ENCODE peak calls at places on chromosomes 7 and 10, in eight cellular contexts. One of them, this sample, is unnamed.

GRCh38 chr10:97659589-97659988 is 19.1 kb downstream of the PI4K2A start:
- DNase-seq in foreskin fibroblast: peak; percentile 88
- DNase-seq in activated effector memory CD4-positive, alpha-beta T cell treated with anti-CD3 and anti-CD28 coated beads, Interleukin-2, amount 50 U/mL, for 16 hours: no peak
- DNase-seq in CD4-positive, CD25-positive, alpha-beta regulatory T cell: no peak
- DNase-seq in NT2/D1: no peak
- DNase-seq in mucosa of gallbladder: no peak
- DNase-seq in lower leg skin: no peak
- DNase-seq in non-pigmented ciliary epithelial cell: no peak
- DNase-seq in this sample: peak; percentile 26

GRCh38 chr7:92835851-92836488 is 403 bp downstream of the CDK6 start:
- DNase-seq in lower leg skin: no peak
- DNase-seq in non-pigmented ciliary epithelial cell: no peak
- DNase-seq in foreskin fibroblast: peak; percentile 54
- DNase-seq in activated effector memory CD4-positive, alpha-beta T cell treated with anti-CD3 and anti-CD28 coated beads, Interleukin-2, amount 50 U/mL, for 16 hours: peak; percentile 83
- DNase-seq in CD4-positive, CD25-positive, alpha-beta regulatory T cell: peak; percentile 1
- DNase-seq in NT2/D1: no peak
- DNase-seq in mucosa of gallbladder: no peak
- DNase-seq in this sample: peak; percentile 23

GRCh38 chr7:81903115-81903514 is 133.3 kb upstream of the HGF start:
- DNase-seq in foreskin fibroblast: peak; percentile 3
- DNase-seq in mucosa of gallbladder: no peak
- DNase-seq in non-pigmented ciliary epithelial cell: no peak
- DNase-seq in CD4-positive, CD25-positive, alpha-beta regulatory T cell: no peak
- DNase-seq in NT2/D1: no peak
- DNase-seq in activated effector memory CD4-positive, alpha-beta T cell treated with anti-CD3 and anti-CD28 coated beads, Interleukin-2, amount 50 U/mL, for 16 hours: no peak
- DNase-seq in lower leg skin: no peak
- DNase-seq in this sample: no peak

GRCh38 chr10:45420453-45421192 is 46.6 kb downstream of the ALOX5 start:
- DNase-seq in lower leg skin: peak; percentile 49
- DNase-seq in non-pigmented ciliary epithelial cell: peak; percentile 15
- DNase-seq in foreskin fibroblast: peak; percentile 64
- DNase-seq in mucosa of gallbladder: peak; percentile 73
- DNase-seq in activated effector memory CD4-positive, alpha-beta T cell treated with anti-CD3 and anti-CD28 coated beads, Interleukin-2, amount 50 U/mL, for 16 hours: peak; percentile 76
- DNase-seq in NT2/D1: no peak
- DNase-seq in CD4-positive, CD25-positive, alpha-beta regulatory T cell: no peak
- DNase-seq in this sample: peak; percentile 55

GRCh38 chr10:126997801-126998590 is 92.8 kb downstream of the DOCK1 start:
- DNase-seq in non-pigmented ciliary epithelial cell: no peak
- DNase-seq in mucosa of gallbladder: no peak
- DNase-seq in lower leg skin: no peak
- DNase-seq in activated effector memory CD4-positive, alpha-beta T cell treated with anti-CD3 and anti-CD28 coated beads, Interleukin-2, amount 50 U/mL, for 16 hours: no peak
- DNase-seq in CD4-positive, CD25-positive, alpha-beta regulatory T cell: no peak
- DNase-seq in NT2/D1: no peak
- DNase-seq in foreskin fibroblast: no peak
- DNase-seq in this sample: no peak

GRCh38 chr10:69756279-69756678 is 45.4 kb upstream of the COL13A1 start:
- DNase-seq in CD4-positive, CD25-positive, alpha-beta regulatory T cell: no peak
- DNase-seq in activated effector memory CD4-positive, alpha-beta T cell treated with anti-CD3 and anti-CD28 coated beads, Interleukin-2, amount 50 U/mL, for 16 hours: no peak
- DNase-seq in foreskin fibroblast: no peak
- DNase-seq in non-pigmented ciliary epithelial cell: no peak
- DNase-seq in lower leg skin: no peak
- DNase-seq in NT2/D1: no peak
- DNase-seq in mucosa of gallbladder: no peak
- DNase-seq in this sample: no peak

GRCh38 chr10:3499120-3499519 is 285.9 kb downstream of the KLF6 start:
- DNase-seq in foreskin fibroblast: no peak
- DNase-seq in mucosa of gallbladder: no peak
- DNase-seq in lower leg skin: no peak
- DNase-seq in non-pigmented ciliary epithelial cell: no peak
- DNase-seq in activated effector memory CD4-positive, alpha-beta T cell treated with anti-CD3 and anti-CD28 coated beads, Interleukin-2, amount 50 U/mL, for 16 hours: no peak
- DNase-seq in CD4-positive, CD25-positive, alpha-beta regulatory T cell: no peak
- DNase-seq in NT2/D1: no peak
- DNase-seq in this sample: peak; percentile 8

GRCh38 chr10:9608592-9608991 is 1409.1 kb upstream of the CELF2 start:
- DNase-seq in lower leg skin: no peak
- DNase-seq in foreskin fibroblast: peak; percentile 60
- DNase-seq in NT2/D1: no peak
- DNase-seq in mucosa of gallbladder: no peak
- DNase-seq in CD4-positive, CD25-positive, alpha-beta regulatory T cell: no peak
- DNase-seq in activated effector memory CD4-positive, alpha-beta T cell treated with anti-CD3 and anti-CD28 coated beads, Interleukin-2, amount 50 U/mL, for 16 hours: no peak
- DNase-seq in non-pigmented ciliary epithelial cell: no peak
- DNase-seq in this sample: no peak

GRCh38 chr10:28719789-28720436 is 42.6 kb downstream of the BAMBI start:
- DNase-seq in foreskin fibroblast: peak; percentile 60
- DNase-seq in mucosa of gallbladder: no peak
- DNase-seq in lower leg skin: no peak
- DNase-seq in activated effector memory CD4-positive, alpha-beta T cell treated with anti-CD3 and anti-CD28 coated beads, Interleukin-2, amount 50 U/mL, for 16 hours: no peak
- DNase-seq in NT2/D1: no peak
- DNase-seq in non-pigmented ciliary epithelial cell: no peak
- DNase-seq in CD4-positive, CD25-positive, alpha-beta regulatory T cell: no peak
- DNase-seq in this sample: peak; percentile 30

GRCh38 chr7:142847353-142847752 is 7.5 kb upstream of the EPHB6 start:
- DNase-seq in non-pigmented ciliary epithelial cell: no peak
- DNase-seq in activated effector memory CD4-positive, alpha-beta T cell treated with anti-CD3 and anti-CD28 coated beads, Interleukin-2, amount 50 U/mL, for 16 hours: no peak
- DNase-seq in mucosa of gallbladder: no peak
- DNase-seq in NT2/D1: no peak
- DNase-seq in CD4-positive, CD25-positive, alpha-beta regulatory T cell: no peak
- DNase-seq in lower leg skin: no peak
- DNase-seq in foreskin fibroblast: no peak
- DNase-seq in this sample: no peak

GRCh38 chr10:62341419-62341818 is 32.8 kb upstream of the ZNF365 start:
- DNase-seq in CD4-positive, CD25-positive, alpha-beta regulatory T cell: no peak
- DNase-seq in foreskin fibroblast: no peak
- DNase-seq in activated effector memory CD4-positive, alpha-beta T cell treated with anti-CD3 and anti-CD28 coated beads, Interleukin-2, amount 50 U/mL, for 16 hours: no peak
- DNase-seq in NT2/D1: no peak
- DNase-seq in lower leg skin: no peak
- DNase-seq in non-pigmented ciliary epithelial cell: no peak
- DNase-seq in mucosa of gallbladder: no peak
- DNase-seq in this sample: no peak

GRCh38 chr10:26931223-26931622 is 70.5 kb upstream of the ABI1 start:
- DNase-seq in mucosa of gallbladder: peak; percentile 42
- DNase-seq in NT2/D1: no peak
- DNase-seq in CD4-positive, CD25-positive, alpha-beta regulatory T cell: no peak
- DNase-seq in activated effector memory CD4-positive, alpha-beta T cell treated with anti-CD3 and anti-CD28 coated beads, Interleukin-2, amount 50 U/mL, for 16 hours: no peak
- DNase-seq in lower leg skin: no peak
- DNase-seq in non-pigmented ciliary epithelial cell: no peak
- DNase-seq in foreskin fibroblast: no peak
- DNase-seq in this sample: no peak

GRCh38 chr10:34356463-34356862 is 458.6 kb downstream of the PARD3 start:
- DNase-seq in CD4-positive, CD25-positive, alpha-beta regulatory T cell: no peak
- DNase-seq in lower leg skin: no peak
- DNase-seq in foreskin fibroblast: no peak
- DNase-seq in non-pigmented ciliary epithelial cell: no peak
- DNase-seq in NT2/D1: no peak
- DNase-seq in activated effector memory CD4-positive, alpha-beta T cell treated with anti-CD3 and anti-CD28 coated beads, Interleukin-2, amount 50 U/mL, for 16 hours: no peak
- DNase-seq in mucosa of gallbladder: no peak
- DNase-seq in this sample: no peak

This sample was measured in AG08396.